ENCODE peak calls at places on chromosomes 2 and 18, in seven cellular contexts. G is psoas muscle; T is adrenal gland; S is uterus; Y is effector memory CD4-positive, alpha-beta T cell; L is right cardiac atrium; E is esophagus squamous epithelium. C is an unnamed sample. For H3K4me1 and H3K9me3, the result is how much of the 10 kb centered on the place peaks cover.

GRCh38 chr2:240300261-240300821 is 135.1 kb upstream of the GPC1 start:
- DNase-seq in G (no peak), L (no peak), E (no peak), Y (no peak), T (peak), S (no peak), C (no peak)

GRCh38 chr2:234827096-234827860 is 124.5 kb upstream of the SH3BP4 start:
- DNase-seq in Y (no peak), S (no peak), E (no peak), T (no peak), L (no peak), G (no peak), C (no peak)

GRCh38 chr18:56162316-56162715 is 476.1 kb downstream of the TXNL1 start:
- DNase-seq in Y (no peak), E (no peak), S (no peak), L (no peak), G (no peak), T (no peak), C (no peak)

GRCh38 chr2:119758881-119759450 is 756 bp upstream of the PTPN4 start:
- DNase-seq in L (no peak), T (no peak), G (no peak), S (no peak), E (no peak), Y (no peak), C (no peak)

GRCh38 chr2:69955029-69955428 is 6.4 kb downstream of the ASPRV1 start:
- DNase-seq in G (no peak), S (no peak), E (no peak), T (peak), L (no peak), Y (no peak), C (no peak)

GRCh38 chr2:29005331-29005730 is 24.2 kb downstream of the TOGARAM2 start:
- DNase-seq in G (no peak), S (no peak), E (no peak), L (no peak), T (no peak), Y (no peak), C (no peak)

GRCh38 chr2:191165190-191165643 is 14.4 kb upstream of the STAT4 start:
- DNase-seq in S (no peak), L (no peak), E (no peak), T (no peak), G (no peak), Y (no peak), C (no peak)

GRCh38 chr18:63997606-63998005 is 27.7 kb downstream of the SERPINB8 start:
- DNase-seq in T (no peak), Y (no peak), G (no peak), E (no peak), S (no peak), L (no peak), C (no peak)

GRCh38 chr2:23260621-23261020 is 124.4 kb upstream of the KLHL29 start:
- DNase-seq in L (no peak), Y (no peak), E (no peak), G (no peak), T (no peak), S (no peak), C (no peak)

GRCh38 chr2:51027442-51027841 is 4.5 kb downstream of the NRXN1 start:
- DNase-seq in L (peak), G (peak), Y (no peak), S (no peak), E (no peak), T (no peak), C (peak)

GRCh38 chr2:24021122-24021998 is 11.5 kb downstream of the MFSD2B start:
- DNase-seq in G (no peak), L (no peak), Y (no peak), T (no peak), E (no peak), S (no peak), C (no peak)

GRCh38 chr2:66495788-66496640 is 61.1 kb downstream of the MEIS1 start:
- DNase-seq in T (peak), E (no peak), G (peak), L (peak), Y (no peak), S (peak), C (peak)

GRCh38 chr2:7773362-7773973 is 856.3 kb downstream of the RNF144A start:
- DNase-seq in T (no peak), E (no peak), Y (no peak), G (no peak), L (no peak), S (no peak), C (no peak)

GRCh38 chr2:23121968-23122648 is 262.9 kb upstream of the KLHL29 start:
- DNase-seq in S (no peak), T (no peak), L (no peak), Y (no peak), G (no peak), E (no peak), C (no peak)

GRCh38 chr2:152375174-152375573 is 40.2 kb downstream of the FMNL2 start:
- DNase-seq in T (no peak), Y (no peak), S (no peak), G (no peak), L (no peak), E (no peak), C (no peak)

GRCh38 chr2:156445311-156446218 is 9.4 kb downstream of the GPD2 start:
- DNase-seq in L (no peak), E (no peak), S (no peak), Y (no peak), T (no peak), G (no peak), C (no peak)
- H3K27ac ChIP-seq in L (no peak), E (peak), S (no peak), Y (no peak), T (no peak), G (peak), C (no peak)

DNA sequence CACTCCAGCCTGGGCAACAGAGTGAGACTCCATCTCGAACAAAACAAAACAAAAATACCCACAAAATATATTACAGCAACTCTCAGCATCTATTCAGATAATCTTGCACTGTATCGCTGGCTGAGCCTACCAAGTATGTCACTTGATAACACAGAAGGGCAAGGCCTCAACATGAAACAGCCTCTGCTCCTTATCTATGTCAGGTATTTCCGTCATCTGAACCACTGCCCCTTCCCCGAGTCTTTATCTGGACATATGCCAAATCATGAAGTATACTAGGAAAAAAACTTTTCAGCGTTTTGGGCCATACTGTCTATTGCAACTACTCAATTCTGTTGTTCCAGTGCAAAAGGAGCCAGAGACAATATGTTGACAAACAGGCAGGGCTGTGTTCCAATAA is 17.7 kb downstream of the PDIA6 start:
- DNase-seq in G (no peak), L (no peak), S (no peak), E (no peak), Y (no peak), T (peak), C (no peak)
- H3K4me1 ChIP-seq in G (under half), L (under half), S (under half), E (under half), Y (under half), T (under half), C (under half)

DNA sequence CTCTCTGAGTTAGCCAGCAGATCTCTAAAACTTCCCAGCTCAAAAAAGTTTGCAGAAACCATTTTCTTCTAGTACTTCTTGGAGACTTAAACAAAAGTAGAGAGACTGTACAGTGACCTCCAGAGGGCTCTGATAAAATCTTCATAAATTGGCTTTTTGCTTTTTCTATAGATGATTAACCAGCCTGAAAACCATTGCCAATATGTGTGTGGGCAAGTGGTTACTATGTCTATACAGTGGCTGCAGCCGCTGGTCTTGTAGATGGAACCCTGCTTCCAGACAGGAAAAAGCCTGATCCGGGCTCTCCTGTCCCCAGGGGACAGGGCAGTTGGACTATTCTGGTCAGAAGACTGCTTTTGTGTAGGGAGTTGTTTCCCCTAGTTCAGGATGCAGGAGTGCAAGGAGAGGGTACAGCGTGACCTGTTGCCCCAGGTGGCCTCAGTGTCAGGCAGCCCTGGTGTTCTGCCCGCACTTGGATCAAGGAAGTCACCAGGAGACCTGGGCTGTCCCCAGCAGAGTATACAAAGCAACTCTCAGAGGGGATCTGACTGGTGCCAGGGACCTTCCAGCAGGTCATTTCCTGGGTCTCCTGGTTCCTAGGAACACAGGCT is 7.3 kb upstream of the PTPRM start:
- DNase-seq in L (no peak), T (no peak), S (no peak), E (no peak), G (no peak), Y (no peak), C (no peak)
- H3K9me3 ChIP-seq in L (under half), T (under half), S (under half), E (under half), G (under half), Y (under half), C (under half)

GRCh38 chr2:85905187-85905666 is 16.4 kb upstream of the ST3GAL5 start:
- DNase-seq in Y (no peak), E (no peak), G (no peak), T (peak), S (peak), L (no peak), C (no peak)

GRCh38 chr2:85903849-85904248 is 15.1 kb upstream of the ST3GAL5 start:
- DNase-seq in T (no peak), E (no peak), L (no peak), G (no peak), S (no peak), Y (no peak), C (no peak)

GRCh38 chr2:85899849-85900248 is 11.1 kb upstream of the ST3GAL5 start:
- DNase-seq in S (no peak), L (no peak), T (no peak), Y (no peak), G (no peak), E (no peak), C (no peak)

GRCh38 chr2:85900366-85900765 is 11.6 kb upstream of the ST3GAL5 start:
- DNase-seq in T (no peak), S (no peak), E (no peak), G (no peak), L (no peak), Y (no peak), C (no peak)

GRCh38 chr2:85902496-85902895 is 13.7 kb upstream of the ST3GAL5 start:
- DNase-seq in E (no peak), T (no peak), Y (no peak), G (no peak), L (no peak), S (no peak), C (no peak)
- H3K27ac ChIP-seq in E (no peak), T (no peak), Y (no peak), G (no peak), L (no peak), S (no peak), C (no peak)

GRCh38 chr2:68751397-68752339 is 17.1 kb downstream of the ARHGAP25 start:
- DNase-seq in E (peak), Y (peak), L (peak), G (peak), T (peak), S (peak), C (peak)
- H3K4me1 ChIP-seq in E (under half), Y (half or more), L (under half), G (under half), T (under half), S (under half), C (under half)

GRCh38 chr2:101450965-101451364 is 23.9 kb downstream of the RFX8 start:
- DNase-seq in E (no peak), S (no peak), T (no peak), G (no peak), L (no peak), Y (no peak), C (no peak)
- H3K9me3 ChIP-seq in E (under half), S (under half), T (under half), G (under half), L (under half), Y (under half), C (under half)

GRCh38 chr18:51078026-51078425 is 48.0 kb downstream of the SMAD4 start:
- DNase-seq in Y (no peak), S (no peak), L (no peak), T (no peak), E (no peak), G (no peak), C (no peak)

GRCh38 chr18:51072586-51073303 is 42.7 kb downstream of the SMAD4 start:
- DNase-seq in S (no peak), E (no peak), Y (no peak), L (no peak), T (no peak), G (no peak), C (no peak)

GRCh38 chr18:51076503-51076902 is 46.5 kb downstream of the SMAD4 start:
- DNase-seq in E (no peak), S (no peak), T (no peak), L (no peak), Y (no peak), G (no peak), C (no peak)

GRCh38 chr18:51074605-51075004 is 44.6 kb downstream of the SMAD4 start:
- DNase-seq in Y (no peak), E (no peak), G (no peak), L (no peak), T (no peak), S (no peak), C (no peak)

GRCh38 chr18:51077217-51077616 is 47.2 kb downstream of the SMAD4 start:
- DNase-seq in G (no peak), Y (no peak), T (no peak), S (no peak), E (no peak), L (no peak), C (no peak)
- H3K27ac ChIP-seq in G (no peak), Y (no peak), T (no peak), S (no peak), E (no peak), L (no peak), C (no peak)

GRCh38 chr2:205699554-205700289 is 17.4 kb downstream of the NRP2 start:
- DNase-seq in S (no peak), Y (no peak), L (no peak), T (no peak), E (no peak), G (no peak), C (no peak)
- H3K4me1 ChIP-seq in S (under half), Y (under half), L (under half), T (half or more), E (under half), G (under half), C (under half)